ENCODE peak calls at places on chromosome 17, in eight cellular contexts. E is prostate gland; Q is sigmoid colon; J is thoracic aorta; S is CD8-positive, alpha-beta T cell; P is SK-N-SH; D is fibroblast of lung; Z is HL-60. K is an unnamed sample.

GRCh38 chr17:67995568-67996191 is 589 bp downstream of the C17orf58 start:
- DNase-seq in Q (peak; percentile 72), P (peak; percentile 81), J (no peak), Z (no peak), S (peak; percentile 23), D (peak; percentile 14), E (peak; percentile 10), K (no peak)

GRCh38 chr17:63827002-63827800 is at the start of the genes FTSJ3 and PSMC5:
- DNase-seq in J (peak; percentile 89), Q (peak; percentile 98), Z (peak; percentile 87), E (peak; percentile 95), D (peak; percentile 96), P (peak; percentile 95), S (peak; percentile 92), K (peak; percentile 97)

GRCh38 chr17:31051517-31051916 is 43.3 kb upstream of the NF1 start:
- DNase-seq in D (no peak), E (no peak), Q (no peak), J (no peak), P (no peak), Z (no peak), S (no peak), K (no peak)

GRCh38 chr17:78258323-78259229 is 27.1 kb downstream of the TMEM235 start:
- DNase-seq in S (peak; percentile 69), Q (no peak), Z (peak; percentile 80), D (peak; percentile 23), E (no peak), P (peak; percentile 96), J (no peak), K (no peak)

GRCh38 chr17:76459674-76460073 is 6.7 kb upstream of the UBE2O start:
- DNase-seq in P (peak; percentile 48), E (no peak), Q (no peak), J (no peak), D (no peak), S (no peak), Z (no peak), K (no peak)

GRCh38 chr17:7173687-7174602 is 5.2 kb downstream of the ASGR1 start:
- DNase-seq in S (peak; percentile 28), D (no peak), Z (no peak), E (peak; percentile 47), Q (peak; percentile 76), J (no peak), P (peak; percentile 58), K (no peak)

GRCh38 chr17:64779344-64780095 is 117.4 kb upstream of the SMURF2 start:
- DNase-seq in Q (no peak), J (no peak), D (no peak), S (no peak), P (no peak), E (no peak), Z (no peak), K (no peak)

GRCh38 chr17:27496501-27496943 is 40.3 kb downstream of the KSR1 start:
- DNase-seq in Q (no peak), S (no peak), E (peak; percentile 23), Z (no peak), D (no peak), P (no peak), J (no peak), K (no peak)

GRCh38 chr17:17511971-17512858 is 16.0 kb upstream of the RASD1 start:
- DNase-seq in Z (peak; percentile 74), J (no peak), E (no peak), P (no peak), S (no peak), D (peak; percentile 83), Q (no peak), K (no peak)

GRCh38 chr17:59149051-59149450 is 5.9 kb downstream of the SKA2 start:
- DNase-seq in Z (no peak), D (peak; percentile 50), J (no peak), P (no peak), E (no peak), S (no peak), Q (no peak), K (no peak)

GRCh38 chr17:82836823-82837357 is 2.9 kb downstream of the ZNF750 start:
- DNase-seq in P (no peak), J (no peak), E (no peak), Z (no peak), Q (peak; percentile 48), S (no peak), D (peak; percentile 24), K (no peak)

GRCh38 chr17:83194761-83195329 is 115.4 kb downstream of the METRNL start:
- DNase-seq in P (no peak), J (no peak), E (no peak), D (no peak), S (no peak), Z (no peak), Q (peak; percentile 63), K (no peak)

GRCh38 chr17:66865151-66865550 is 30.2 kb downstream of the CACNG5 start:
- DNase-seq in Q (no peak), J (no peak), E (no peak), D (peak; percentile 11), P (no peak), Z (no peak), S (no peak), K (no peak)

GRCh38 chr17:31693433-31694210 is 165.4 kb downstream of the COPRS start:
- DNase-seq in E (peak; percentile 59), S (no peak), D (no peak), J (no peak), P (no peak), Q (no peak), Z (no peak), K (no peak)

GRCh38 chr17:57515662-57516211 is 229.4 kb downstream of the CCDC182 start:
- DNase-seq in E (no peak), Q (no peak), S (no peak), J (no peak), D (no peak), P (no peak), Z (no peak), K (no peak)

GRCh38 chr17:26809033-26809432 is 484.9 kb upstream of the WSB1 start:
- DNase-seq in E (no peak), S (no peak), J (no peak), Q (no peak), Z (no peak), D (peak; percentile 21), P (no peak), K (no peak)

GRCh38 chr17:15409721-15410247 is 57.6 kb downstream of the CDRT4 start:
- DNase-seq in J (no peak), E (no peak), P (no peak), D (peak; percentile 97), Z (no peak), S (no peak), Q (peak; percentile 83), K (no peak)

GRCh38 chr17:82334204-82334621 is 647 bp upstream of the SECTM1 start:
- DNase-seq in P (no peak), J (no peak), Q (no peak), Z (no peak), E (no peak), D (no peak), S (no peak), K (no peak)

GRCh38 chr17:20961551-20961950 is 81.3 kb downstream of the USP22 start:
- DNase-seq in P (no peak), S (no peak), D (no peak), E (no peak), Q (no peak), Z (no peak), J (no peak), K (no peak)

GRCh38 chr17:72372185-72372584 is 251.4 kb downstream of the SOX9 start:
- DNase-seq in Q (no peak), P (no peak), E (no peak), J (no peak), D (no peak), S (no peak), Z (no peak), K (no peak)

GRCh38 chr17:2949469-2950044 is 113.8 kb downstream of the OR1D5 start:
- DNase-seq in J (no peak), Q (no peak), P (no peak), S (no peak), D (peak; percentile 68), Z (no peak), E (no peak), K (peak; percentile 66)

GRCh38 chr17:42929497-42929844 is 28.9 kb downstream of the G6PC1 start:
- DNase-seq in S (no peak), Q (no peak), J (no peak), D (no peak), Z (no peak), E (no peak), P (no peak), K (no peak)

GRCh38 chr17:29133146-29133713 is 47.0 kb downstream of the MYO18A start:
- DNase-seq in D (peak; percentile 83), Z (no peak), P (no peak), J (peak; percentile 64), E (no peak), S (no peak), Q (no peak), K (peak; percentile 87)

GRCh38 chr17:16342979-16343378 is 10.3 kb downstream of the CENPV start:
- DNase-seq in J (no peak), D (peak; percentile 12), S (no peak), Q (peak; percentile 56), P (no peak), E (no peak), Z (no peak), K (no peak)

DNA sequence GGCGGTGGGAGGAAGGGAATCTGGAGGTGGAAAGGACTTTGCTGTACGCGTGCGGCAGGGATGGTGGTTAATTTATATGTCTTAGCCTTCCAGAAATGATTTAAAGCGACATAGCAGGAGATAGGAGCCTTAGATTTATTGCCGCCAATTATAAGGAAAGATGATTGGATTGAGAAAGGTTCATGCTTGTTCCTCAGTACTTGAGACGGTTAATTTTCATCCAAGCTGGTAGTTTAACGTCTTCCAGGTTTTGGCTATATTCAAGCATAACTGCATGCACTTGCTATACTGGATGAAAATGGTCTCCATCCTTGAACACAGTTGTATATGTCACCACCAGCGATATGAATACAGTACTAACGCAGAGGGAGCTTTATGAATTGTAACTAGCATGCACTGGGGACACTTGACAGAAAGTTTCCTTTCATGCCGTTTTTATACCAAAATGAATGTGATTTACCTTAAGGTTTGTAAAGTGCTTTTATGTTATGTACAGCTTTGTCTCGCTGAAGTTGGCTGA is 618 bp upstream of the PEX12 start:
- DNase-seq in E (no peak), D (no peak), J (no peak), Z (no peak), S (no peak), P (peak; percentile 10), Q (no peak), K (no peak)
- TF ChIP-seq CTCF in E (no peak), D (no peak), J (no peak), Z (no peak), S (no peak), P (no peak), Q (no peak), K (no peak)

GRCh38 chr17:4177732-4178131 is 34.7 kb downstream of the CYB5D2 start:
- DNase-seq in E (no peak), D (no peak), P (no peak), Z (no peak), J (no peak), Q (no peak), S (no peak), K (no peak)
- H3K27ac ChIP-seq in E (no peak overlapping the region), D (no peak overlapping the region), P (no peak overlapping the region), Z (no peak overlapping the region), J (no peak overlapping the region), Q (no peak overlapping the region), S (no peak overlapping the region), K (no peak overlapping the region)

GRCh38 chr17:11628374-11628773 is 30.1 kb downstream of the DNAH9 start:
- DNase-seq in Z (no peak), Q (no peak), P (no peak), S (no peak), J (no peak), D (no peak), E (no peak), K (no peak)
- TF ChIP-seq CTCF in Z (no peak), Q (no peak), P (no peak), S (no peak), J (no peak), D (no peak), E (no peak), K (no peak)

GRCh38 chr17:46038414-46038813 is 39.4 kb downstream of the STH start:
- DNase-seq in S (no peak), E (no peak), J (no peak), P (no peak), Z (no peak), D (no peak), Q (no peak), K (no peak)
- H3K27ac ChIP-seq in S (no peak overlapping the region), E (no peak overlapping the region), J (no peak overlapping the region), P (peak overlapping the region; percentile 41), Z (no peak overlapping the region), D (no peak overlapping the region), Q (no peak overlapping the region), K (no peak overlapping the region)